ENCODE peak calls at places on chromosome 10, in ten cellular contexts. S is activated CD4-positive, alpha-beta T cell treated with anti-CD3 and anti-CD28 coated beads, Interleukin-2, amount 50 U/mL, for 1 hour; P is stimulated activated CD8-positive, alpha-beta memory T cell treated with anti-CD3 and anti-CD28 coated beads, Interleukin-15, amount 100 ng/mL, for 1 hour; F is fibroblast of villous mesenchyme; W is GM10248; O is GM06990; K is NCI-H524 treated with DMSO at 0.1 percent for 48 hours; G is stimulated activated CD4-positive, alpha-beta T cell treated with anti-CD3 and anti-CD28 coated beads, Interleukin-1b, Interleukin-23, amount 100 ng/mL, for 24 hours; Q is naive thymus-derived CD4-positive, alpha-beta T cell; L is AG09309. A is an unnamed sample.

GRCh38 chr10:132563485-132564248 is 26.1 kb downstream of the INPP5A start:
- DNase-seq in S (no peak), P (no peak), F (no peak), W (peak; percentile 71), O (peak; percentile 75), K (no peak), G (no peak), Q (no peak), L (peak; percentile 25), A (no peak)

GRCh38 chr10:106519376-106520035 is 645.0 kb downstream of the SORCS1 start:
- DNase-seq in S (no peak), P (no peak), F (no peak), W (no peak), O (no peak), K (no peak), G (no peak), Q (no peak), L (no peak), A (no peak)

GRCh38 chr10:44020322-44021111 is 364.4 kb downstream of the CXCL12 start:
- DNase-seq in S (no peak), P (no peak), F (no peak), W (no peak), O (no peak), K (no peak), G (no peak), Q (no peak), L (no peak), A (no peak)

GRCh38 chr10:13649844-13650520 is 63.2 kb downstream of the PRPF18 start:
- DNase-seq in S (no peak), P (no peak), F (no peak), W (no peak), O (no peak), K (no peak), G (no peak), Q (no peak), L (no peak), A (no peak)

GRCh38 chr10:57979466-57979865 is 288.2 kb downstream of the IPMK start:
- DNase-seq in S (no peak), P (no peak), F (peak; percentile 92), W (no peak), O (no peak), K (no peak), G (no peak), Q (no peak), L (no peak), A (no peak)

GRCh38 chr10:17445400-17445998 is 8.9 kb downstream of the ST8SIA6 start:
- DNase-seq in S (no peak), P (no peak), F (no peak), W (no peak), O (no peak), K (no peak), G (no peak), Q (no peak), L (no peak), A (peak; percentile 15)

GRCh38 chr10:47401874-47402645 is 18.0 kb upstream of the ZNF488 start:
- DNase-seq in S (no peak), P (no peak), F (no peak), W (no peak), O (no peak), K (no peak), G (no peak), Q (no peak), L (no peak), A (no peak)

GRCh38 chr10:107032700-107033401 is 131.7 kb downstream of the SORCS1 start:
- DNase-seq in S (no peak), P (no peak), F (no peak), W (no peak), O (no peak), K (no peak), G (no peak), Q (no peak), L (no peak), A (no peak)

GRCh38 chr10:43130756-43131155 is 7.5 kb upstream of the CSGALNACT2 start:
- DNase-seq in S (no peak), P (no peak), F (no peak), W (no peak), O (no peak), K (no peak), G (no peak), Q (no peak), L (no peak), A (no peak)

GRCh38 chr10:68446179-68446578 is 25.6 kb downstream of the DNA2 start:
- DNase-seq in S (no peak), P (no peak), F (no peak), W (no peak), O (no peak), K (no peak), G (no peak), Q (no peak), L (no peak), A (no peak)

GRCh38 chr10:132836832-132837540 is 51.0 kb upstream of the NKX6-2 start:
- DNase-seq in S (peak; percentile 41), P (no peak), F (peak; percentile 26), W (peak; percentile 78), O (no peak), K (no peak), G (peak; percentile 18), Q (no peak), L (no peak), A (peak; percentile 80)

GRCh38 chr10:4127518-4128315 is 342.7 kb upstream of the KLF6 start:
- DNase-seq in S (no peak), P (no peak), F (peak; percentile 69), W (peak; percentile 28), O (peak; percentile 72), K (no peak), G (no peak), Q (no peak), L (no peak), A (no peak)

GRCh38 chr10:109912335-109913282 is 10.7 kb downstream of the XPNPEP1 start:
- DNase-seq in S (no peak), P (no peak), F (no peak), W (peak; percentile 40), O (peak; percentile 43), K (no peak), G (no peak), Q (no peak), L (no peak), A (no peak)

GRCh38 chr10:71582019-71582418 is 137.6 kb downstream of the C10orf105 start:
- DNase-seq in S (no peak), P (no peak), F (peak; percentile 43), W (no peak), O (no peak), K (no peak), G (no peak), Q (no peak), L (no peak), A (peak; percentile 69)

GRCh38 chr10:61164458-61165160 is 220.6 kb upstream of the RHOBTB1 start:
- DNase-seq in S (no peak), P (no peak), F (peak; percentile 43), W (no peak), O (no peak), K (no peak), G (no peak), Q (no peak), L (no peak), A (no peak)

GRCh38 chr10:104109908-104110662 is 11.9 kb upstream of the SFR1 start:
- DNase-seq in S (no peak), P (no peak), F (peak; percentile 82), W (no peak), O (no peak), K (no peak), G (no peak), Q (no peak), L (peak; percentile 41), A (no peak)

GRCh38 chr10:78756604-78757442 is 311.9 kb upstream of the ZMIZ1 start:
- DNase-seq in S (no peak), P (no peak), F (peak; percentile 98), W (peak; percentile 33), O (no peak), K (no peak), G (no peak), Q (no peak), L (peak; percentile 96), A (peak; percentile 44)

GRCh38 chr10:46547331-46547880 is 9.1 kb downstream of the GPRIN2 start:
- DNase-seq in S (peak; percentile 0), P (no peak), F (no peak), W (no peak), O (no peak), K (no peak), G (no peak), Q (no peak), L (no peak), A (no peak)

GRCh38 chr10:118300266-118300665 is 41.9 kb downstream of the FAM204A start:
- DNase-seq in S (no peak), P (no peak), F (no peak), W (no peak), O (no peak), K (no peak), G (no peak), Q (no peak), L (no peak), A (no peak)

GRCh38 chr10:73865459-73866442 is 8.6 kb downstream of the CAMK2G start:
- DNase-seq in S (peak; percentile 28), P (no peak), F (no peak), W (peak; percentile 75), O (peak; percentile 75), K (no peak), G (no peak), Q (peak; percentile 32), L (no peak), A (no peak)

GRCh38 chr10:43225787-43226153 is 41.1 kb downstream of the RASGEF1A start:
- DNase-seq in S (no peak), P (no peak), F (no peak), W (no peak), O (no peak), K (no peak), G (no peak), Q (no peak), L (no peak), A (no peak)

GRCh38 chr10:26914898-26915297 is 54.1 kb upstream of the ABI1 start:
- DNase-seq in S (no peak), P (no peak), F (peak; percentile 22), W (no peak), O (no peak), K (no peak), G (no peak), Q (no peak), L (peak; percentile 23), A (no peak)

GRCh38 chr10:35349389-35349915 is 13.1 kb downstream of the CCNY start:
- DNase-seq in S (no peak), P (no peak), F (no peak), W (no peak), O (no peak), K (no peak), G (no peak), Q (no peak), L (no peak), A (no peak)

GRCh38 chr10:14554843-14555205 is 219.9 kb downstream of the FAM107B start:
- DNase-seq in S (no peak), P (no peak), F (no peak), W (no peak), O (no peak), K (no peak), G (no peak), Q (no peak), L (no peak), A (no peak)

GRCh38 chr10:3398825-3399646 is 226.5 kb upstream of the PITRM1 start:
- DNase-seq in S (peak; percentile 3), P (no peak), F (no peak), W (no peak), O (no peak), K (no peak), G (no peak), Q (no peak), L (no peak), A (no peak)

GRCh38 chr10:85157206-85157605 is 828.8 kb downstream of the CCSER2 start:
- DNase-seq in S (no peak), P (no peak), F (no peak), W (no peak), O (no peak), K (no peak), G (no peak), Q (no peak), L (no peak), A (no peak)

GRCh38 chr10:74822583-74823089 is 3.8 kb upstream of the KAT6B start:
- DNase-seq in S (no peak), P (no peak), F (no peak), W (no peak), O (no peak), K (no peak), G (no peak), Q (no peak), L (peak; percentile 59), A (no peak)

GRCh38 chr10:21749788-21750187 is 215.8 kb downstream of the MLLT10 start:
- DNase-seq in S (no peak), P (no peak), F (no peak), W (no peak), O (no peak), K (no peak), G (no peak), Q (no peak), L (no peak), A (no peak)

A was measured in neural progenitor cell.